ENCODE peak calls at places on chromosomes 12 and 14, in six cellular contexts. L is CD4-positive, CD25-positive, alpha-beta regulatory T cell; X is fibroblast of lung; J is IMR-90; P is Peyer's patch; T is CD8-positive, alpha-beta T cell. S is an unnamed sample. For H3K36me3, the result is how much of the 10 kb centered on the place peaks cover.

GRCh38 chr14:90416649-90417237 is 19.9 kb downstream of the CALM1 start:
- DNase-seq in L (no peak), X (no peak), J (no peak), P (no peak), T (no peak), S (no peak)

GRCh38 chr12:111387747-111388365 is 17.9 kb upstream of the SH2B3 start:
- DNase-seq in L (no peak), X (no peak), J (no peak), P (no peak), T (no peak), S (no peak)

GRCh38 chr14:54169254-54169924 is 212.8 kb upstream of the BMP4 start:
- DNase-seq in L (no peak), X (peak), J (peak), P (no peak), T (no peak), S (peak)

GRCh38 chr14:64841772-64842490 is 37.8 kb downstream of the SPTB start:
- DNase-seq in L (no peak), X (peak), J (no peak), P (no peak), T (no peak), S (peak)

GRCh38 chr14:103141117-103141796 is 18.0 kb downstream of the TNFAIP2 start:
- DNase-seq in L (no peak), X (peak), J (peak), P (peak), T (no peak), S (peak)

GRCh38 chr14:23154876-23155587 is 28.4 kb downstream of the SLC7A8 start:
- DNase-seq in L (no peak), X (peak), J (peak), P (no peak), T (peak), S (peak)

GRCh38 chr12:110916295-110916875 is 4.0 kb downstream of the MYL2 start:
- DNase-seq in L (no peak), X (peak), J (no peak), P (no peak), T (no peak), S (no peak)

GRCh38 chr14:65945333-65945732 is 532.8 kb downstream of the FUT8 start:
- DNase-seq in L (no peak), X (no peak), J (no peak), P (no peak), T (no peak), S (no peak)

GRCh38 chr12:32448581-32448980 is 49.2 kb downstream of the FGD4 start:
- DNase-seq in L (no peak), X (peak), J (peak), P (no peak), T (no peak), S (peak)

GRCh38 chr14:92382677-92383076 is 59.7 kb downstream of the SLC24A4 start:
- DNase-seq in L (no peak), X (no peak), J (no peak), P (no peak), T (no peak), S (peak)

GRCh38 chr12:15289192-15289591 is 33.1 kb upstream of the PTPRO start:
- DNase-seq in L (no peak), X (peak), J (no peak), P (no peak), T (no peak), S (no peak)

GRCh38 chr14:54435500-54435981 is 5.6 kb downstream of the CNIH1 start:
- DNase-seq in L (peak), X (peak), J (peak), P (no peak), T (no peak), S (peak)

GRCh38 chr12:76265424-76266180 is 82.6 kb downstream of the BBS10 start:
- DNase-seq in L (no peak), X (peak), J (no peak), P (no peak), T (no peak), S (no peak)

GRCh38 chr12:56119361-56119796 is 1.3 kb downstream of the ZC3H10 start:
- DNase-seq in L (peak), X (peak), J (peak), P (peak), T (peak), S (peak)

GRCh38 chr14:55071870-55072640 is 20.6 kb downstream of the MAPK1IP1L start:
- DNase-seq in L (peak), X (peak), J (peak), P (no peak), T (no peak), S (peak)

GRCh38 chr12:79424109-79424721 is 266.5 kb downstream of the PAWR start:
- DNase-seq in L (no peak), X (peak), J (peak), P (no peak), T (no peak), S (peak)

GRCh38 chr14:63673882-63674497 is 32.3 kb upstream of the WDR89 start:
- DNase-seq in L (no peak), X (no peak), J (no peak), P (no peak), T (no peak), S (no peak)

DNA sequence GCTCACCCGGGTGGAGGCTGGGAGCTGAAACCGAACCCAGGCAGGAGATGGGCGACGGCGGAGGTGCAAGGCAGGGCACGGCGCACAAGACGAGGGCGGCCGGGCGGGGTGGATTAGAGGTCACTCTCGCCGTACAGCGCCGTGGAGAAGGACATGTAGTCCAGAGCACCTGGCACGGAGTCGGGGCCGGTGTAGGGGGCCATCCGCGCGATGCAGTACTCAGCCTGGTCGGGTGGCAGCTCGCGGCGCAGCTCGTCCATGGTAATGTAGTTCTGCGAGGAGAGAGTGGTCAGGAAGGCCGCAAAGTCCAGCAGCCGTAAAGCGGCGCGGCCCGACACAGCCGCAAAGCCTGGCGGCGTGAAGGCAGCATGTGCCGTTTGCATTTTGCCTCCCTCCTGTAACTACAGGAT is 81.9 kb upstream of the ZFP36L1 start:
- DNase-seq in L (peak), X (no peak), J (no peak), P (no peak), T (no peak), S (no peak)
- H3K36me3 ChIP-seq in L (under half), X (half or more), J (half or more), P (under half), T (half or more), S (half or more)

DNA sequence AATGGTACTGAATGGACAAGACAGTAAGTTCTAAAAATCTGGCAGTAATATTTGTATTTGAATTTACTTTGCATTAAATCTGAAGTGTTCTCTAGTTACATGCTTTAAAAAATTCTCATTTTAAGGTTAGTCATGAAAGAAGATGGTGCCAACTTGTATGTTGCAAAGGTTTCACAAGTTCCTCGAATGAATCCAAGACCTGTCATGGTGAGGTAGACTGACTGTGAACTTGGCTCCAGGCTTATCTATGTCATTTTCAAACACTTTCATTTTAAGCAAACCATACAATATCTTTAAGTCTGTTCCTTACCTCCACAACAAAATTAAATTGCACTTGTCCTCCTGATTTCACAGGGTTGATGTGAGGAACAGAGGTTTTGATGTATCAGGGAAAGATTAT is 23.4 kb downstream of the CLEC2D start:
- DNase-seq in L (no peak), X (no peak), J (no peak), P (no peak), T (no peak), S (peak)
- H3K36me3 ChIP-seq in L (half or more), X (under half), J (under half), P (under half), T (half or more), S (under half)

GRCh38 chr12:113269257-113269943 is 48.1 kb downstream of the TPCN1 start:
- DNase-seq in L (no peak), X (no peak), J (no peak), P (no peak), T (no peak), S (no peak)

GRCh38 chr12:113268621-113269020 is 47.4 kb downstream of the TPCN1 start:
- DNase-seq in L (no peak), X (no peak), J (no peak), P (no peak), T (no peak), S (no peak)

GRCh38 chr12:113267621-113268020 is 46.4 kb downstream of the TPCN1 start:
- DNase-seq in L (no peak), X (no peak), J (no peak), P (no peak), T (no peak), S (no peak)

GRCh38 chr12:113266106-113266895 is 45.0 kb downstream of the TPCN1 start:
- DNase-seq in L (no peak), X (no peak), J (no peak), P (no peak), T (no peak), S (no peak)

GRCh38 chr12:113268136-113268535 is 46.9 kb downstream of the TPCN1 start:
- DNase-seq in L (no peak), X (no peak), J (no peak), P (no peak), T (no peak), S (no peak)
- H3K36me3 ChIP-seq in L (under half), X (under half), J (under half), P (under half), T (under half), S (under half)

DNA sequence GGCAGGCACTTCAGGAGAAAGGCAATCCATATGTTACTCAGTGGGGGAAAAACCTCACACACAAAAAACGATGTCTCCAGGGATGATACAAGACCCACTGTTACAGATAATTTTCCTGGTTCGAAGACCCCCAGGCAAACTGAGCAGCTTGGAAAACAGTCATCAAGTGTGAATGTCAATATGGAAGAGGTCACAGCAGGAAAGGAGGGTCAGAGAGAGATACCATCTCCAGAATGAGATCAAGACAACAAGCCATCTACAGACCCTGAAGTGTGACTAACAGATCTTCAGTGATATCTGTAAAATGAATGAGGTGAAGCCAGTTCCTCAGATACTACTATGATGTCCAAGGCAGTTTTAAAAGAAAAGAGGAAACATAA is 28.6 kb downstream of the GNS start:
- DNase-seq in L (no peak), X (no peak), J (no peak), P (no peak), T (no peak), S (no peak)
- H3K36me3 ChIP-seq in L (under half), X (under half), J (under half), P (under half), T (under half), S (under half)

GRCh38 chr14:59358774-59359173 is 106.4 kb downstream of the GPR135 start:
- DNase-seq in L (no peak), X (no peak), J (no peak), P (no peak), T (no peak), S (no peak)
- H3K36me3 ChIP-seq in L (under half), X (under half), J (under half), P (under half), T (under half), S (under half)

S was measured in GM23248.